ENCODE peak calls at places on chromosomes 16 and 17, in six cellular contexts. J is naive thymus-derived CD8-positive, alpha-beta T cell; O is WTC11; W is iris pigment epithelial cell; L is stimulated activated CD4-positive, alpha-beta T cell treated with anti-CD3 and anti-CD28 coated beads, Interleukin-15, amount 100 ng/mL, for 1 hour; K is hippocampal formation. Y is an unnamed sample.

GRCh38 chr17:80160536-80160935 is 9.3 kb upstream of the CARD14 start:
- DNase-seq in L (no peak), O (no peak), K (no peak), J (no peak), W (no peak), Y (no peak)

GRCh38 chr17:40472733-40473452 is 28.5 kb downstream of the TNS4 start:
- DNase-seq in O (no peak), K (no peak), W (peak; percentile 47), J (no peak), L (no peak), Y (no peak)

GRCh38 chr17:4364622-4365041 is 1.8 kb downstream of the UBE2G1 start:
- DNase-seq in O (no peak), J (no peak), K (no peak), L (no peak), W (no peak), Y (no peak)

GRCh38 chr17:51238253-51238887 is 21.5 kb downstream of the MBTD1 start:
- DNase-seq in J (peak; percentile 12), L (no peak), K (no peak), W (no peak), O (no peak), Y (no peak)

GRCh38 chr16:85688586-85689284 is at the start of gene GINS2:
- DNase-seq in O (peak; percentile 93), L (peak; percentile 84), W (peak; percentile 91), K (peak; percentile 81), J (peak; percentile 91), Y (peak; percentile 89)

GRCh38 chr16:53726625-53727024 is 22.7 kb downstream of the FTO start:
- DNase-seq in O (no peak), K (no peak), J (no peak), L (no peak), W (peak; percentile 45), Y (no peak)

GRCh38 chr17:45234641-45235040 is 13.0 kb downstream of the FMNL1 start:
- DNase-seq in L (no peak), K (no peak), J (peak; percentile 60), O (peak; percentile 81), W (no peak), Y (no peak)

GRCh38 chr16:27977966-27978365 is 85.5 kb downstream of the GSG1L start:
- DNase-seq in O (no peak), W (peak; percentile 20), K (no peak), L (no peak), J (no peak), Y (no peak)

GRCh38 chr16:90022209-90023077 is 3.2 kb upstream of the DBNDD1 start:
- DNase-seq in W (peak; percentile 84), L (peak; percentile 55), K (peak; percentile 76), O (peak; percentile 86), J (peak; percentile 74), Y (peak; percentile 96)

GRCh38 chr17:42200702-42201101 is 6.4 kb upstream of the GHDC start:
- DNase-seq in L (no peak), K (peak; percentile 56), J (no peak), O (no peak), W (no peak), Y (no peak)

GRCh38 chr16:56191807-56192643 is 736 bp downstream of the GNAO1 start:
- DNase-seq in W (no peak), O (no peak), J (no peak), K (no peak), L (no peak), Y (no peak)

GRCh38 chr17:83173997-83174858 is 94.8 kb downstream of the METRNL start:
- DNase-seq in O (peak; percentile 6), J (no peak), W (no peak), L (no peak), K (no peak), Y (no peak)

GRCh38 chr17:2370211-2370589 is 30.7 kb downstream of the MNT start:
- DNase-seq in W (no peak), K (no peak), J (no peak), L (no peak), O (no peak), Y (no peak)

GRCh38 chr17:76966486-76967181 is 98.4 kb downstream of the MGAT5B start:
- DNase-seq in J (no peak), L (no peak), W (no peak), O (no peak), K (no peak), Y (no peak)

GRCh38 chr16:58421529-58421928 is 29.3 kb downstream of the GINS3 start:
- DNase-seq in K (no peak), W (no peak), L (no peak), O (no peak), J (no peak), Y (no peak)

GRCh38 chr17:57667461-57667923 is 77.6 kb downstream of the CCDC182 start:
- DNase-seq in W (no peak), J (no peak), L (no peak), O (no peak), K (no peak), Y (no peak)

Y was measured in endothelial cell.